ENCODE peak calls at places on chromosomes 16 and 17, in seven cellular contexts. U is lower leg skin, J is IMR-90, K is tibial nerve, E is heart left ventricle, P is stomach, V is A549. Q is an unnamed sample.

GRCh38 chr17:50289268-50289667 is 15.0 kb downstream of the TMEM92 start:
- DNase-seq in U (no peak), J (peak), K (no peak), E (no peak), P (no peak), V (no peak), Q (no peak)

GRCh38 chr16:82169861-82170845 is at the start of gene MPHOSPH6:
- DNase-seq in U (peak), J (peak), K (peak), E (peak), P (peak), V (peak), Q (peak)

GRCh38 chr16:46822270-46822669 is 8.7 kb downstream of the C16orf87 start:
- DNase-seq in U (no peak), J (peak), K (no peak), E (no peak), P (no peak), V (no peak), Q (no peak)

GRCh38 chr16:68921654-68922053 is 78.3 kb downstream of the TANGO6 start:
- DNase-seq in U (peak), J (peak), K (no peak), E (no peak), P (peak), V (peak), Q (peak)

GRCh38 chr17:46264456-46265198 is 30.3 kb upstream of the LRRC37A start:
- DNase-seq in U (no peak), J (peak), K (no peak), E (no peak), P (no peak), V (peak), Q (peak)

GRCh38 chr17:17841620-17842025 is 4.8 kb upstream of the SREBF1 start:
- DNase-seq in U (no peak), J (no peak), K (no peak), E (peak), P (peak), V (no peak), Q (peak)

GRCh38 chr16:87725596-87726235 is 40.1 kb downstream of the KLHDC4 start:
- DNase-seq in U (no peak), J (peak), K (no peak), E (no peak), P (no peak), V (peak), Q (no peak)

GRCh38 chr17:41680426-41681040 is 8.2 kb upstream of the EIF1 start:
- DNase-seq in U (no peak), J (no peak), K (no peak), E (no peak), P (no peak), V (no peak), Q (no peak)

GRCh38 chr17:27153005-27153404 is 140.9 kb upstream of the WSB1 start:
- DNase-seq in U (no peak), J (peak), K (no peak), E (no peak), P (no peak), V (no peak), Q (no peak)

GRCh38 chr16:48432136-48432535 is 46.9 kb upstream of the SIAH1 start:
- DNase-seq in U (no peak), J (no peak), K (no peak), E (no peak), P (no peak), V (no peak), Q (no peak)

DNA sequence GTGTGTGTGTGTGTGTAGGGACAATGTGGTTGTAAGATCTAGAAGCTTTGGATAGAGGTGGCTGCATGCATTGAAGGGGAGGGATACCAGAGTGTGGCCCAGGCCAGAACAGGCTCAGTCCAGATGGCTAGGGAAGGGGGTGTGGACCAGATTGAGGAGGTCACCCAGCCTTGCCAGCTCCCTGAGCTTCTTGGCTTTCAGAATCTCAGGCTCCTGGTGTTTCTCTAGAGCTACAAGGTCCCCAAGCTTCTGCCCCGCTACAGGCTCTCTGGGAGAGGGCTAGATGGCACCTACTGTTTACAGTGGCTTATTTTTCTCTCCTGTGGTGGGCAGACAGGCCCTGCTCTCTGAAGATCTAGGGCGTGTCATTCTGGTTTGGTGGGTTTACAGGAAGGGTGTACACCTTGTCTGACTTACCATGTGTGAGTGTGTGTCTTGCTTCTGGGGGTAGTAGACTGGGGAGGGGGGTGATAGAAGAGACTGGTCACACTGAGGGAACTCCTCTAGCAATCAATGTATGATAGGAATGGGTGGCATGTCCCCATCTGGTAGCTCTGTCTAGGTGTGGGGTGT is 1.0 kb downstream of the RARA start:
- DNase-seq in U (peak), J (no peak), K (no peak), E (peak), P (no peak), V (no peak), Q (no peak)
- TF ChIP-seq POLR2A in U (no peak), J (no peak), K (no peak), E (no peak), P (no peak), V (no peak), Q (no peak)

DNA sequence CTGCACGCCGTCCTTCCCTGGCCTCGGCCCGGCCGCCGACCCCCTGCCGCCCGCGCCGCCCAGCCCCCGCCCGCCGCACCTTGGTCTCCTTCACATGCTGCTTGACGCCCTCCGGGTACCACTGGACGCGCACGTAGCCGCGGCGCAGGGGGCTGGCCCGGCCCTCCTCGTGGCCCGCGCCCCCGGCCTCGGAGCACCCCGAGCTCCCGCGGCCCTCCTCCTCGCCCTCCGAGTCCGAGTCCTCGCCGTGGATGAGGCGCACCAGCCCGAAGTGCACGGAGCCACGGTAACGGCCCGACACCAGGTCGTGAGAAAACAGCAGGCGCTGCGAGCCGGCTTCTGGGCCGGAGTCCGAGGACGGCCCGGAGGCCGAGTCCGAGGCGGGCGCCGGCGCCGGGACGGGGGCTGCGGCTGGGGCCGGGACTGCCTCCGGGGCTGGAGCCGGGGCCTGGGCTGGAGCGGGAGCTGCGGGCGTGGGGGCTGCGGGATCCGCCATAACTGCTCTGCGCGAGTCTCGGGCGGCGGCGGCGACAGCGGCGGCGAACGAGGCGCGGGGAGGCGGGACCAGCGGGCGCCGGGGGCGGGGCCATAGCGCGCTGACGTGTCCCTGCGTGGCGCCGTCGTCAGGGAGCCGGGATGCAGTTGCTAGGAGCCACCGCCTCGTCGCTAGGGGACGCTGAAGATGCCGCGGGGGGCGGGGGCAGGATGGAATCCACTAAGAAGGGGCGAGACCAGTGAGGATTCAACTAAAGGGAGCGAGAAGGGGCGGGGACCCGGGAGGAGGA is at the start of gene UBE2O:
- DNase-seq in U (peak), J (peak), K (peak), E (peak), P (peak), V (peak), Q (peak)
- TF ChIP-seq POLR2A in U (no peak), J (peak), K (no peak), E (peak), P (no peak), V (peak), Q (peak)

GRCh38 chr17:2299136-2299535 is 4.4 kb downstream of the SMG6 start:
- DNase-seq in U (no peak), J (no peak), K (no peak), E (no peak), P (no peak), V (no peak), Q (no peak)

GRCh38 chr17:2299756-2300155 is 3.8 kb downstream of the SMG6 start:
- DNase-seq in U (no peak), J (no peak), K (no peak), E (no peak), P (no peak), V (no peak), Q (no peak)

GRCh38 chr17:2302740-2303277 is 776 bp downstream of the SMG6 start:
- DNase-seq in U (no peak), J (peak), K (no peak), E (no peak), P (no peak), V (no peak), Q (no peak)

DNA sequence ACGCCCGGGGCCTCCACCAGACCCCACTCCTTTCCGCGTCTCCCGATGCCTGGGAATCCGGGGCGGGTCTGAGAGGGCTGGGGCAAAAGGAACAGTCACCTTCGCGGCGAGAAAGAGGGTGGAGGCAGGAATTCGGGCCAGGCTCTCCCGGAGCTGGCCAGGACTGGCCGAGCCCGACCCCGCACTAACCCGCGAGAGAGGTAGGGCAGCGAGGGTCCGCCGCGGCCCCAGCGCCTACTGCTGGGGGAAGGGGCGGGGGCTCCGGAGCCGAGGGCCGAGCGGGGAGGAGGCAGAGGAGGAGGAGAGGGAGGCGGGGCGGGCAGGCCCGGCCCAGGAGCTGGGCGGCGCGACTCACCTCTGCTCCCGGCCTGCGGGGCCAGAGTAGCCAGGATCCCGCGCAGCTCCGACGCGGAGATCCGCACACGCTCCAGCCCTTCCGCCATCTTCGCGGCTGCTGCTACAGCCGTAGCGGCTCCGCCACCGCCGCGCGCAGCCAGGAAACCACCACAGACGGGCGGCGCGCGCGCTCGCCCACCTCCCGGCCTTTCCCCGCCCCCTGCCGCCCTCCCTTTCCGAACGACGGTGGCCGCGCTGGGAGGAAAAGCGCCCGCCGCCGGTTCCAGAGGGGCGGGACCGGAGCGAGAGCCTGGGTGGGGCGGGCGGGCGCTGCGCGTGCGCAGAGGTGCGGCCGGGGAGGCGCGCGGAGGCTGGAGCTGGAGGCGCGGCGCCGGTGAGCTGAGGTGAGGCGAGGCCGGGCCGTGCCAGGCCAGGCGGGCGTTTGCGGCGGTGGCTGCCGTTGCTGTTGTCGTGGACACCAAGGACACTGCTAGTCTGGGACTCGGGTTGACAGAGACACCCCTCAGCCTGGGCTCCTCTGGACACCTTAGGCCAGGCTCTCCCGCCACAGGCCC is at the start of the genes SMG6 and SRR:
- DNase-seq in U (peak), J (peak), K (peak), E (peak), P (peak), V (peak), Q (peak)
- TF ChIP-seq POLR2A in U (no peak), J (peak), K (no peak), E (peak), P (no peak), V (peak), Q (peak)

DNA sequence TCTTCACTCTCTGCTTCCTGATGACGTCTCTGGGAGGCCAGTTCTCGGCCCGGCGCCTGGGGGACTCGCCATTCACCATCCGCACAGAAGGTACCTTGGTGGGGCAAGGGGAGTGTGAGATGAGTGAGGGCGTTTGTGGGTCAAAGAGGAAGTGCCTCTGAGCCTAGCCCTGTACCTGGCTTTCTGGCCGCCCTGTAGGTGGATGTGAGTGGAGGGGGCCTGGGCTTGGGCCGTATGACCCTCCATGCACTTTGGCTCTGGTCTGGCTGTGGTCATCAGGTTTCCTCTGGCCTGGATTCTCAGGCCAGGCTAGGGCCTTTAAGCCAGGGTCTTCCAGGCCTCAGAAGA is 4.6 kb downstream of the MGAT5B start:
- DNase-seq in U (no peak), J (no peak), K (no peak), E (no peak), P (no peak), V (no peak), Q (no peak)
- TF ChIP-seq POLR2A in U (no peak), J (no peak), K (no peak), E (no peak), P (no peak), V (no peak), Q (no peak)

DNA sequence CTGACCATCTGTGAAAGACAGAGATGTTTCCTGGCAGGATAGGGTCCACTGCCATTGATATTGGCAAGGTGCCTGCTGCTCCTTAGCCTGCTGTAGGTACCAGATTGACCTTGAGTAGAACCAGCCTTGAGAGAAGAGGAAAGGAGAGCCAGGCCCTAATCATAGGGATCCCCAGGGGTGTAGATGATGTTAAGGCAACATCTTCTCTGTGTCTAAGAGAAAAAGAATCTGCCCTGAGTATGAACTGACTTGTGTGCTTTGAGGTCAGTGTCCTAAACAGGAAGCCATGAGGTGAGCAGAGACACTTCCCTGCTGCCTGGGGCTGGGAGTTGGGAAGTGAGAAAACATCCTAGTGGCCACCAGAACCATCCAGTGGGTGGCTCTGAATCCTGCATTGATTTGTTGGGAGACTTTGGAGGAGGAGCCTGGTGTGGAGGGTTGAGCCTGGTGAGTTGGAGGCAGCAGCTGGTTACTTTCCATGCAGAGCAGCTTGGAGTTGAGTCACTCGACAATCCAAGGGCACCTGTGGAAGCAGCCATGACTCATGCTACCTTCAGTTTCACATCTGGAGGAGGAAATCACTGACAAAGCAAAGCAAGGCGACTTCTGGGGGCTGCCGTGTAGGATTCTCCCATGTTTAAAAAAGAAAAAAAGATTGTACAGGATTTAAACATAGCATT is 47.8 kb downstream of the BMERB1 start:
- DNase-seq in U (peak), J (peak), K (no peak), E (peak), P (peak), V (peak), Q (peak)
- TF ChIP-seq POLR2A in U (no peak), J (no peak), K (no peak), E (no peak), P (no peak), V (no peak), Q (peak)

DNA sequence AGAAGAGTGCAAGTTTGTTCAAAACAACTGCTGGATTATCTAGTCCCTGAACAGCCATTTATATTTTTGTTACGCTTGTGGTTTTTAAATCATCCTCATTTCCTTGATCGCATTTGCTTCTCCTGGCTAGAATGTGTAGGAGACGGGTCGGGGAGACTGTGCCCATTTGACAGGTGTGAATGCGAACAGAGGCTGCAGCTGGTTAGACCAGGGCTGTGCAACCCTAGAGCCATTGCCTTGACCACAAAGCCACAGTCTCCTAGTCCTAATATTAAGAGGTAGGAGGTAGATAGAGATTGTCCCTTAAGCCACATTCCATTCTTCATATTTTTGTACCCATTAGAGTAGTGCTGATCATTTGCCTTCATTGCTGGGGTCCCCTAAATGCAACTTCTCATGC is 639.1 kb downstream of the WWOX start:
- DNase-seq in U (no peak), J (no peak), K (no peak), E (no peak), P (no peak), V (no peak), Q (no peak)
- TF ChIP-seq POLR2A in U (no peak), J (no peak), K (no peak), E (no peak), P (no peak), V (no peak), Q (no peak)

DNA sequence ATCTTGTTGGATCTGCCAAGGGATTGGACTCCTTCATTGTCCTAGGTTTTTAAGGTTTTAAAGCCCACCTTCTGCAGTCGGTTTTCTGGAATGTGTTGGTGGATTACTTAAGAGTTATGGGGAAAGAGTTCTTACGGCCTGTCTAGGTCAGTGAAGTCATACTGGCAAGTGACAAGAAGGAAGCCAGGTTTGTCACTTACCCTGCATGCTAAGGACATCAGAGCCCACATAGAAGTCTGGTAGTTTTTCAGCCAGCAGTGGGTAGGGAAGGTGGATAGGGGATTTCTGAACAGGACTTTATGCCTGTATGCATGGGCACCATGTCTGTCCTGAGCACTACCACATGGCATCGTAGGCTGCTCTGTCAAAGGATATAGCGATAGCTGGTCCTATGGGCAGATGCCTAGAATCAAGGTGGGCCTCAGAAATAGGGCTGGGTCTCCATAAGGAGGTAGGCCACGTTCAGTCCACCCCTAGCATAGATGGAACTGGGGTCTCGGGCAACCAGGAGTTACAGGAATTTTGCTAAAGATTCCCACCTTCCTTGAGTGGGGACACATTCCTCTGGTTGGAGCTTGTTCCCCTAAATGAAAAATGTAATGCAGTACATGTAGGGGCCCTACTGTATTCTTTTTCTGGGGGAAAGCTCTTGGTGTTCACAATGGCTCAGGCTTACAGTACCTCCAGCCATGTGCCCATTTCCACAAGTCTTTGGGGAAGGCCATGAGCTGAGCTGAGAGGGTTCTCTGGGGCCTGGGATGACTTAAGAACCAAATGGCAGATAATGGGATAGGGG is 27.4 kb downstream of the TRPV2 start:
- DNase-seq in U (no peak), J (no peak), K (no peak), E (no peak), P (no peak), V (no peak), Q (no peak)
- TF ChIP-seq POLR2A in U (no peak), J (no peak), K (no peak), E (no peak), P (no peak), V (no peak), Q (peak)

DNA sequence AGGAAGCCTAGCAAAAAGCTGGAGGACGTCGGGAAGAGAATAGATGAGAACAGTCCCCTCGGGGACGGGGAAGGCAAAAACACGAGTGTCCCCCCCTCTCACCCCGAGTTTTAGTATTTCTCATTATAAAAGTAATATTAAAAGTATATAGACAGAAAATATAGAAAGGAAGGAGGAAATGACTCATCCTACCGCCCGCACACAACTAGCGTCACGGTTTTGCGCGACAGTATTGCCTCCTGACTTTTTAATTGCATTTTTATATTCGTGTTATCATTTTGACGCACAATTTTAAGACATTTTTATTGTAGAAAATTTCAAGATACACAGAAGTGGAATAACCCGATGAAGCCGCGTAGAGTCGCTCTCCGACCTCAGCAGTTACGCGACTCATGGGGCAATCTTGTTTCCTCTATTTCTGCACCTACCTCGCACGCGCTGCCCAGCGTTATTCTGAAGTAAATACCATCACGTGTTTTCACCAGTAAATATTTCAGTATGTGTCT is 652 bp upstream of the SLC25A19 start:
- DNase-seq in U (peak), J (peak), K (peak), E (peak), P (peak), V (peak), Q (no peak)
- TF ChIP-seq POLR2A in U (no peak), J (no peak), K (no peak), E (no peak), P (no peak), V (no peak), Q (no peak)